ENCODE peak calls at places on chromosomes 1 and 21, in five cellular contexts. D is HepG2, I is PC-3, H is IMR-90, F is H9. Y is an unnamed sample.

GRCh38 chr1:228151526-228151925 is 1.8 kb downstream of the GJC2 start:
- DNase-seq in D (no peak), I (no peak), H (no peak), F (no peak), Y (no peak)

GRCh38 chr1:8360493-8361197 is 42.7 kb downstream of the SLC45A1 start:
- DNase-seq in D (no peak), I (no peak), H (no peak), F (no peak), Y (no peak)

GRCh38 chr1:220877348-220878095 is 1.7 kb upstream of the HLX start:
- DNase-seq in D (no peak), I (no peak), H (no peak), F (no peak), Y (no peak)

GRCh38 chr1:78052685-78053433 is 7.1 kb downstream of the GIPC2 start:
- DNase-seq in D (no peak), I (no peak), H (no peak), F (no peak), Y (no peak)

GRCh38 chr1:91879739-91880138 is 6.2 kb downstream of the TGFBR3 start:
- DNase-seq in D (no peak), I (no peak), H (no peak), F (no peak), Y (no peak)

GRCh38 chr1:192610114-192610958 is 25.6 kb upstream of the RGS13 start:
- DNase-seq in D (no peak), I (peak; percentile 39), H (peak; percentile 45), F (no peak), Y (peak; percentile 87)

GRCh38 chr1:3510136-3510955 is 55.9 kb downstream of the ARHGEF16 start:
- DNase-seq in D (no peak), I (no peak), H (no peak), F (no peak), Y (no peak)

GRCh38 chr21:15141236-15141970 is 76.6 kb upstream of the NRIP1 start:
- DNase-seq in D (no peak), I (no peak), H (no peak), F (no peak), Y (no peak)

GRCh38 chr1:210294991-210295773 is 33.5 kb upstream of the HHAT start:
- DNase-seq in D (no peak), I (no peak), H (no peak), F (peak; percentile 74), Y (no peak)

GRCh38 chr1:180848191-180848590 is 64.5 kb upstream of the KIAA1614 start:
- DNase-seq in D (peak; percentile 23), I (no peak), H (no peak), F (no peak), Y (no peak)

GRCh38 chr1:215484111-215484914 is 82.8 kb upstream of the KCTD3 start:
- DNase-seq in D (no peak), I (no peak), H (peak; percentile 24), F (no peak), Y (no peak)

GRCh38 chr21:31945116-31945515 is 72.3 kb downstream of the HUNK start:
- DNase-seq in D (no peak), I (no peak), H (no peak), F (no peak), Y (no peak)

GRCh38 chr1:35810096-35810860 is 2.5 kb downstream of the AGO4 start:
- DNase-seq in D (no peak), I (peak; percentile 71), H (peak; percentile 61), F (no peak), Y (no peak)

GRCh38 chr1:76269175-76269574 is 194.6 kb downstream of the ST6GALNAC3 start:
- DNase-seq in D (no peak), I (no peak), H (peak; percentile 49), F (no peak), Y (peak; percentile 75)

GRCh38 chr1:153567621-153568366 is 2.1 kb upstream of the S100A2 start:
- DNase-seq in D (peak; percentile 50), I (peak; percentile 98), H (peak; percentile 71), F (peak; percentile 53), Y (peak; percentile 39)

GRCh38 chr1:150550222-150551048 is 1.2 kb downstream of the ADAMTSL4 start:
- DNase-seq in D (no peak), I (no peak), H (no peak), F (peak; percentile 34), Y (peak; percentile 42)

GRCh38 chr1:60280764-60281278 is 207.3 kb upstream of the C1orf87 start:
- DNase-seq in D (no peak), I (no peak), H (no peak), F (no peak), Y (no peak)

GRCh38 chr1:228860911-228861829 is 125.9 kb downstream of the RHOU start:
- DNase-seq in D (peak; percentile 97), I (peak; percentile 92), H (peak; percentile 87), F (peak; percentile 22), Y (no peak)

GRCh38 chr1:204468206-204468605 is 26.4 kb downstream of the PIK3C2B start:
- DNase-seq in D (no peak), I (no peak), H (no peak), F (no peak), Y (no peak)

GRCh38 chr1:204465469-204466415 is 28.9 kb downstream of the PIK3C2B start:
- DNase-seq in D (no peak), I (no peak), H (no peak), F (no peak), Y (peak; percentile 69)

GRCh38 chr1:204468766-204469302 is 25.8 kb downstream of the PIK3C2B start:
- DNase-seq in D (no peak), I (no peak), H (no peak), F (no peak), Y (no peak)

GRCh38 chr1:204464701-204465100 is 29.9 kb downstream of the PIK3C2B start:
- DNase-seq in D (no peak), I (no peak), H (no peak), F (no peak), Y (no peak)

GRCh38 chr1:204466416-204467405 is 27.9 kb downstream of the PIK3C2B start:
- DNase-seq in D (no peak), I (no peak), H (no peak), F (no peak), Y (no peak)
- H3K9ac ChIP-seq in D (no peak overlapping the region), I (no peak overlapping the region), H (no peak overlapping the region), F (no peak overlapping the region), Y (no peak overlapping the region)

GRCh38 chr21:33734326-33734725 is 92.0 kb downstream of the ITSN1 start:
- DNase-seq in D (no peak), I (no peak), H (peak; percentile 58), F (no peak), Y (no peak)
- H3K27ac ChIP-seq in D (no peak overlapping the region), I (no peak overlapping the region), H (no peak overlapping the region), F (no peak overlapping the region), Y (no peak overlapping the region)

GRCh38 chr1:241779897-241780296 is 68.1 kb upstream of the EXO1 start:
- DNase-seq in D (no peak), I (no peak), H (no peak), F (no peak), Y (no peak)
- H2AFZ ChIP-seq in D (no peak overlapping the region), I (no peak overlapping the region), H (no peak overlapping the region), F (no peak overlapping the region), Y (no peak overlapping the region)

GRCh38 chr1:93848352-93848883 is 30.6 kb downstream of the DNTTIP2 start:
- DNase-seq in D (no peak), I (no peak), H (no peak), F (no peak), Y (no peak)
- H3K9ac ChIP-seq in D (peak overlapping the region; percentile 95), I (peak overlapping the region; percentile 89), H (peak overlapping the region; percentile 71), F (no peak overlapping the region), Y (peak overlapping the region; percentile 93)

GRCh38 chr1:204435886-204436271 is 24.3 kb upstream of the PPP1R15B start:
- DNase-seq in D (no peak), I (no peak), H (no peak), F (no peak), Y (no peak)
- H3K27ac ChIP-seq in D (no peak overlapping the region), I (no peak overlapping the region), H (no peak overlapping the region), F (no peak overlapping the region), Y (no peak overlapping the region)

GRCh38 chr1:165807613-165808012 is 19.8 kb upstream of the UCK2 start:
- DNase-seq in D (no peak), I (peak; percentile 43), H (no peak), F (no peak), Y (no peak)
- H2AFZ ChIP-seq in D (no peak overlapping the region), I (no peak overlapping the region), H (no peak overlapping the region), F (no peak overlapping the region), Y (no peak overlapping the region)

GRCh38 chr1:155051777-155052398 is 772 bp downstream of the ADAM15 start:
- DNase-seq in D (no peak), I (peak; percentile 77), H (peak; percentile 13), F (no peak), Y (peak; percentile 78)
- H3K9ac ChIP-seq in D (peak overlapping the region; percentile 57), I (peak overlapping the region; percentile 87), H (peak overlapping the region; percentile 62), F (peak overlapping the region; percentile 4), Y (peak overlapping the region; percentile 98)

GRCh38 chr1:67629370-67630075 is 55.5 kb upstream of the GADD45A start:
- DNase-seq in D (no peak), I (peak; percentile 66), H (no peak), F (no peak), Y (no peak)
- H3K27ac ChIP-seq in D (no peak overlapping the region), I (peak overlapping the region; percentile 50), H (no peak overlapping the region), F (no peak overlapping the region), Y (no peak overlapping the region)

DNA sequence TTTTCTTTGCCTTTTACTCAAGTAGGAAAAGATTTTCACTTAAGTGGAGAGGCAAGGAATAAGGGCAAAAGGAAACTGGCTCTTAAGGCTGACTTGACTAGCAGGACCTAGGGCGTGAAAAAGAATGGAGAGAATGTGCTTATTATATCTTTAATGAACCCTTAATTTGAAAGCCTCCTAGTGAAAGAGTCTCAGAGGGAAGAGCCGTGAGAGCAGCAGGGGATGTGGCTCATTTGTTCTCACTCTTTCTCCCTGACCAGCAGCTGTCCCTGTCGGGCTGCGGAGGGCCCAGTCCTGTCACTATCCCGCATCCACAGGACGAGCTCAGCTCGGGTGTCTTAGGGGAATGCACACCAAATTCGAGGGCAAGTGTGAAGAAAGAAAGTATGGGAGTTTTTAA is 180.1 kb downstream of the EDEM3 start:
- DNase-seq in D (no peak), I (no peak), H (no peak), F (peak; percentile 56), Y (no peak)
- H2AFZ ChIP-seq in D (no peak overlapping the region), I (no peak overlapping the region), H (no peak overlapping the region), F (no peak overlapping the region), Y (no peak overlapping the region)

Y was measured in Karpas-422.